ENCODE peak calls at places on chromosomes 16 and 17, in nine cellular contexts. U is sciatic nerve; P is activated CD8-positive, alpha-beta T cell treated with anti-CD3 and anti-CD28 coated beads, Interleukin-2, amount 10 ng/mL, durations not matched to agents 7 days and 5 days; O is T-helper 17 cell; I is activated CD4-positive, alpha-beta T cell treated with anti-CD3 and anti-CD28 coated beads for 36 hours; Z is upper lobe of right lung; B is GM12878; A is heart right ventricle; V is RWPE2. G is an unnamed sample.
A peak's percentile ranks its signal among the peaks of the same experiment; 100 is the strongest.

GRCh38 chr16:85868495-85868894 is 30.5 kb upstream of the IRF8 start:
- ATAC-seq in U (no peak), P (no peak), O (peak; percentile 36), I (no peak), Z (no peak), B (no peak), A (no peak), V (no peak), G (no peak)

GRCh38 chr17:2435852-2436251 is 35.0 kb upstream of the MNT start:
- ATAC-seq in U (peak; percentile 25), P (no peak), O (no peak), I (no peak), Z (no peak), B (no peak), A (no peak), V (no peak), G (no peak)

GRCh38 chr16:17983114-17983513 is 353.4 kb downstream of the NPIPA8 start:
- ATAC-seq in U (no peak), P (no peak), O (no peak), I (no peak), Z (no peak), B (no peak), A (no peak), V (no peak), G (no peak)

GRCh38 chr17:63460018-63460417 is 13.9 kb upstream of the CYB561 start:
- ATAC-seq in U (no peak), P (no peak), O (no peak), I (no peak), Z (no peak), B (no peak), A (no peak), V (no peak), G (no peak)

GRCh38 chr17:81403671-81404534 is 8.6 kb downstream of the BAHCC1 start:
- ATAC-seq in U (no peak), P (no peak), O (no peak), I (no peak), Z (no peak), B (no peak), A (no peak), V (no peak), G (no peak)

GRCh38 chr17:49061524-49061943 is 64.3 kb downstream of the IGF2BP1 start:
- ATAC-seq in U (no peak), P (no peak), O (no peak), I (no peak), Z (no peak), B (no peak), A (no peak), V (no peak), G (peak; percentile 28)

GRCh38 chr17:48795444-48796162 is 21.4 kb downstream of the TTLL6 start:
- ATAC-seq in U (no peak), P (no peak), O (no peak), I (no peak), Z (no peak), B (no peak), A (no peak), V (peak; percentile 44), G (peak; percentile 69)

GRCh38 chr17:32443827-32444300 is 446 bp upstream of the PSMD11 start:
- ATAC-seq in U (no peak), P (no peak), O (no peak), I (no peak), Z (no peak), B (no peak), A (peak; percentile 1), V (peak; percentile 2), G (peak; percentile 26)

GRCh38 chr16:86622700-86623615 is 44.6 kb downstream of the FOXL1 start:
- ATAC-seq in U (no peak), P (no peak), O (no peak), I (no peak), Z (no peak), B (no peak), A (no peak), V (no peak), G (no peak)

GRCh38 chr16:53504161-53504663 is 1.2 kb upstream of the AKTIP start:
- ATAC-seq in U (peak; percentile 5), P (no peak), O (no peak), I (no peak), Z (no peak), B (peak; percentile 6), A (peak; percentile 3), V (no peak), G (peak; percentile 1)

GRCh38 chr16:28524544-28525179 is 14.1 kb downstream of the NUPR1 start:
- ATAC-seq in U (peak; percentile 50), P (no peak), O (peak; percentile 61), I (peak; percentile 69), Z (peak; percentile 39), B (peak; percentile 61), A (no peak), V (no peak), G (peak; percentile 38)

GRCh38 chr16:53121666-53122065 is 66.9 kb downstream of the CHD9 start:
- ATAC-seq in U (peak; percentile 89), P (no peak), O (no peak), I (no peak), Z (no peak), B (no peak), A (no peak), V (no peak), G (no peak)

GRCh38 chr17:38732376-38733314 is 2.5 kb downstream of the CISD3 start:
- ATAC-seq in U (no peak), P (no peak), O (no peak), I (no peak), Z (no peak), B (no peak), A (no peak), V (no peak), G (no peak)

GRCh38 chr16:53689636-53690035 is 14.0 kb downstream of the RPGRIP1L start:
- ATAC-seq in U (no peak), P (no peak), O (no peak), I (no peak), Z (no peak), B (no peak), A (no peak), V (peak; percentile 73), G (no peak)

GRCh38 chr17:200604-200985 is 19.1 kb upstream of the DOC2B start:
- ATAC-seq in U (no peak), P (no peak), O (no peak), I (no peak), Z (peak; percentile 3), B (no peak), A (peak; percentile 22), V (no peak), G (no peak)

GRCh38 chr16:20255002-20255401 is 72.3 kb downstream of the GP2 start:
- ATAC-seq in U (no peak), P (no peak), O (no peak), I (no peak), Z (no peak), B (no peak), A (no peak), V (no peak), G (no peak)

GRCh38 chr17:47879776-47880452 is 16.1 kb upstream of the SP2 start:
- ATAC-seq in U (no peak), P (no peak), O (no peak), I (no peak), Z (no peak), B (no peak), A (no peak), V (no peak), G (no peak)

GRCh38 chr16:2428051-2428786 is 1.0 kb upstream of the CCNF start:
- ATAC-seq in U (peak; percentile 60), P (peak; percentile 2), O (no peak), I (no peak), Z (peak; percentile 18), B (peak; percentile 35), A (no peak), V (peak; percentile 28), G (peak; percentile 5)

GRCh38 chr16:85444879-85445778 is 168.0 kb upstream of the GSE1 start:
- ATAC-seq in U (no peak), P (no peak), O (no peak), I (no peak), Z (no peak), B (no peak), A (no peak), V (no peak), G (no peak)

GRCh38 chr17:50220811-50221210 is 19.4 kb upstream of the COL1A1 start:
- ATAC-seq in U (no peak), P (no peak), O (no peak), I (no peak), Z (no peak), B (no peak), A (no peak), V (no peak), G (no peak)

GRCh38 chr16:17445421-17445820 is 25.3 kb downstream of the XYLT1 start:
- ATAC-seq in U (no peak), P (no peak), O (no peak), I (no peak), Z (no peak), B (no peak), A (no peak), V (no peak), G (no peak)

GRCh38 chr16:24013054-24013636 is 177.4 kb downstream of the PRKCB start:
- ATAC-seq in U (no peak), P (no peak), O (no peak), I (no peak), Z (no peak), B (no peak), A (no peak), V (no peak), G (no peak)

GRCh38 chr16:69199382-69199781 is 12.4 kb downstream of the SNTB2 start:
- ATAC-seq in U (peak; percentile 91), P (no peak), O (no peak), I (no peak), Z (peak; percentile 50), B (no peak), A (no peak), V (peak; percentile 96), G (no peak)

GRCh38 chr17:9200197-9200662 is 178.9 kb downstream of the NTN1 start:
- ATAC-seq in U (no peak), P (no peak), O (no peak), I (no peak), Z (no peak), B (no peak), A (no peak), V (no peak), G (no peak)

GRCh38 chr17:76529224-76529642 is 8.3 kb downstream of the CYGB start:
- ATAC-seq in U (peak; percentile 82), P (no peak), O (no peak), I (no peak), Z (peak; percentile 60), B (peak; percentile 4), A (peak; percentile 52), V (peak; percentile 35), G (peak; percentile 79)

GRCh38 chr16:62597874-62598273 is 561.6 kb upstream of the CDH8 start:
- ATAC-seq in U (no peak), P (no peak), O (no peak), I (no peak), Z (no peak), B (no peak), A (no peak), V (no peak), G (no peak)

GRCh38 chr17:36182176-36183000 is 6.0 kb upstream of the TBC1D3B start:
- ATAC-seq in U (peak; percentile 33), P (peak; percentile 14), O (no peak), I (no peak), Z (peak; percentile 8), B (no peak), A (peak; percentile 34), V (peak; percentile 7), G (peak; percentile 6)

GRCh38 chr17:81277421-81277820 is 17.7 kb downstream of the SLC38A10 start:
- ATAC-seq in U (peak; percentile 67), P (no peak), O (no peak), I (no peak), Z (peak; percentile 82), B (no peak), A (peak; percentile 53), V (no peak), G (peak; percentile 63)

GRCh38 chr17:36144014-36144413 is 32.4 kb downstream of the TBC1D3B start:
- ATAC-seq in U (no peak), P (no peak), O (no peak), I (no peak), Z (peak; percentile 76), B (no peak), A (no peak), V (no peak), G (no peak)

GRCh38 chr17:81583589-81584337 is 31.6 kb upstream of the FAAP100 start:
- ATAC-seq in U (peak; percentile 48), P (no peak), O (no peak), I (no peak), Z (no peak), B (no peak), A (no peak), V (no peak), G (no peak)

GRCh38 chr17:1030684-1031557 is 34.0 kb downstream of the TIMM22 start:
- ATAC-seq in U (peak; percentile 44), P (no peak), O (no peak), I (no peak), Z (no peak), B (no peak), A (no peak), V (no peak), G (peak; percentile 71)